ENCODE peak calls at places on chromosome 11, in four cellular contexts. Y, S, N and C are unnamed samples.

GRCh38 chr11:72150882-72151281 is 15.4 kb downstream of the FOLR3 start:
- DNase-seq in Y (no peak), S (no peak), N (no peak), C (no peak)

GRCh38 chr11:44028816-44029506 is 18.8 kb upstream of the ACCSL start:
- DNase-seq in Y (no peak), S (peak; percentile 48), N (no peak), C (no peak)

GRCh38 chr11:131724436-131724995 is 354.1 kb downstream of the NTM start:
- DNase-seq in Y (no peak), S (no peak), N (no peak), C (no peak)

GRCh38 chr11:93784935-93785360 is 866 bp downstream of the MED17 start:
- DNase-seq in Y (no peak), S (no peak), N (no peak), C (no peak)

GRCh38 chr11:85947431-85948272 is 92.5 kb downstream of the CCDC83 start:
- DNase-seq in Y (no peak), S (peak; percentile 77), N (peak; percentile 74), C (no peak)

GRCh38 chr11:78835646-78836045 is 261.0 kb upstream of the NARS2 start:
- DNase-seq in Y (no peak), S (no peak), N (no peak), C (no peak)

GRCh38 chr11:126337472-126338241 is 17.8 kb upstream of the ST3GAL4 start:
- DNase-seq in Y (no peak), S (no peak), N (no peak), C (no peak)

GRCh38 chr11:104254347-104254746 is 90.4 kb upstream of the PDGFD start:
- DNase-seq in Y (no peak), S (peak; percentile 54), N (peak; percentile 43), C (no peak)

GRCh38 chr11:78195917-78196545 is 7.3 kb downstream of the USP35 start:
- DNase-seq in Y (no peak), S (no peak), N (no peak), C (no peak)

GRCh38 chr11:133830931-133831907 is 14.1 kb downstream of the SPATA19 start:
- DNase-seq in Y (no peak), S (no peak), N (no peak), C (no peak)

GRCh38 chr11:88508808-88509581 is 171.5 kb upstream of the CTSC start:
- DNase-seq in Y (no peak), S (no peak), N (no peak), C (no peak)

GRCh38 chr11:107691003-107691402 is 20.9 kb downstream of the SLN start:
- DNase-seq in Y (no peak), S (no peak), N (peak; percentile 71), C (peak; percentile 35)

GRCh38 chr11:2533642-2534115 is 88.9 kb downstream of the KCNQ1 start:
- DNase-seq in Y (no peak), S (peak; percentile 89), N (peak; percentile 92), C (no peak)

GRCh38 chr11:17164361-17165246 is 43.2 kb downstream of the PIK3C2A start:
- DNase-seq in Y (no peak), S (no peak), N (no peak), C (no peak)

GRCh38 chr11:118909619-118910308 is 16.0 kb downstream of the BCL9L start:
- DNase-seq in Y (no peak), S (no peak), N (no peak), C (no peak)
- H3K4me3 ChIP-seq in Y (peak overlapping the region; percentile 76), S (peak overlapping the region; percentile 57), N (peak overlapping the region; percentile 43), C (no peak overlapping the region)

GRCh38 chr11:907668-908067 is 2.9 kb downstream of the CHID1 start:
- DNase-seq in Y (no peak), S (no peak), N (no peak), C (no peak)
- H3K4me3 ChIP-seq in Y (no peak overlapping the region), S (no peak overlapping the region), N (no peak overlapping the region), C (no peak overlapping the region)

DNA sequence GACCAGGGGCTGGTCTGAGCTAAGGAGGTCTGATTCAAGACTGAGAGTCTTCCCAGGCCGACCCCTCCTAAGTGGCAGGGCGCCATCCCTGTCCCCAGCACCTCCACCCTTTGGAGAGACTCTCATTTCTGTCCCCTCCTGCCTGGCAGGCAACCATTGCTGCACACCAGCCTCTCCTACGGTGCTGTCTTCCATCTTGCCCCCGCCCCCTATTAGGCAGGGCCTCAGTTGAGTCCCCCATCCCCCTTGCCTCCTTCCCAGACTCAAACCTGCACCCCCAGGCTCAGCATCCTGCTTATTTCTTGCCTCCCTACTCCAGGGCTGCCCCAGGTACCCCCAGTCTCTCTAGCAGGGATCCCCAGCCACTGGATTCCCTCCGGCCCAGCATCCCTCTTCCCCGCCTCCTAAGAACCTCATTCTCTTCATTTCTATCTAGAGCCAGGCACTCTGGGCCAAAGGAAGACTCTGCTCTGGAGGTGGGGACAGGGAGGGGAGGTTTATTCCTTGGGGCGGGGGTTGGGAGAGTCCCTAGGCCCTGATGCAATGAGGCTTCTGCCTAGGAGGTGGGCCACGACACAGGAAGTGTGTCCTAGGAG is 1.7 kb upstream of the RCOR2 start:
- DNase-seq in Y (no peak), S (no peak), N (no peak), C (no peak)
- H3K4me3 ChIP-seq in Y (peak overlapping the region; percentile 73), S (peak overlapping the region; percentile 1), N (no peak overlapping the region), C (no peak overlapping the region)

DNA sequence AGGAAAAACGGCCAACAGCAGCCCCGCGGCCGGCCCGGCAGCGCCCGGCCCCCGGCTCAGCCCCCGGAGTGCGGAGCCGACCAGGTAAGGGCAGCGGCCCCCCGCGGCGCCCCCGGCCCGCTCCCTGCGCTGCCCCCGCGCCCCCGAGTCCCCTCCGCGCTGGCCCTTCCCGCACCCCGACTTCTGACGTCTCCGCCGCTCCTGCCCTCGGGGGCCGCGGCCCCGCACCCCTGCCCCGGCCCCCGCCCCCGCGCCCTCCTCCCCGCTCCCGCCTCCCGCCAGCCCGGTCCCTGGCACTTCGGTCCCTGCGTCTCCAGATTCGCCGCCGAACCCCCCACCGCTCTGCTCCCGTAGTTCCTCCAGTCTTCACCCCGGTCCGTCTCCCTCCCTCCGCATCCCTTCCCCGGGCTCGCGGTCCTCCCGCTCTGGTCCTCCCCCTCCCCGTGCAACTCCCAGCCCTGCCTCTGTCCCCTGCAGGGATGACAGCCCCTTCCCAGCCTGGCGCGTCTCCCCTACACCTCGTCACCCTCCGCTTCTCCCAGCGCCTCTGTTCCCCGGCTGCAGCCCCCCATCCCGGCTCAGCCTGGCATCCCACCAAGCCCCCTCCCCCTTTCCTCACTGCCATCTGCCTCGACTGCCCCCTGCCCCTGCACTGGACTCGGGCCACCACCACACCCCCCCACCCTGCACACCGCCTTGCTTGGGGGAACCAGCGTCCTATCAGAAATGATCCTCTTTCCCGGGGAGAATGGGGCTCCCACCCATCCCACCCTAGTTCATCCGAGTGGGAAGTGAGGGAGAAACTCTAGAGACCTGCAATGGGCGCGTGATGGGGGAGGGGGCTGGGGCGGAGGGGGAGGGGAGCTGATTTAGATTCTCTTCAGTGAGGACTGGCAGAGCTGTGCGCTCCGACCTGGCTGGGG is 517 bp downstream of the GRIK4 start:
- DNase-seq in Y (no peak), S (peak; percentile 56), N (no peak), C (no peak)
- H3K4me3 ChIP-seq in Y (peak overlapping the region; percentile 51), S (peak overlapping the region; percentile 70), N (no peak overlapping the region), C (no peak overlapping the region)

DNA sequence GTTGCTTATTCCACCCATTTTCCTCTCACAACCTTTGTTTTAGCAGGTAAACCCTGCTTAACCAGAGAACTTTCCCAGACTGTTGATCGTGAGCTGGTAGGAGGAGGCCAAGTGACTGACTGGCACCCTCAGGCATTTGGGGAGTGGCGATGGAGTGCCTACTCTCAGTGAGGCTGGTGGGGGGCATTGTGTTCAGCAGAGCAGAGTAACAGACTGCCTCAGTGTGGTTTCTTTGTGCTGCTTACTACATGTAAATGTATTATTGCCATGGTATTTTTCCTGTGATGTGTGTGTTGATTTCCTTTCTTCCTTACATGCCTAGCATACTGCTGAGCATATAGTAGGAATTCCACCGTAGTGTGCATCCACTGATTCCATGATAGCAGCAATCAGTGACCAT is 2.6 kb downstream of the MARK2 start:
- DNase-seq in Y (no peak), S (no peak), N (no peak), C (no peak)
- H3K4me3 ChIP-seq in Y (peak overlapping the region; percentile 92), S (peak overlapping the region; percentile 98), N (peak overlapping the region; percentile 92), C (peak overlapping the region; percentile 91)